ENCODE peak calls at places on chromosomes 1 and 21, in six cellular contexts. R is hepatic stellate cell; T is stimulated activated naive CD4-positive, alpha-beta T cell; X is SHP77; G is cardiac fibroblast; O is T-helper 1 cell. F is an unnamed sample.

GRCh38 chr1:21200767-21201166 is 24.1 kb upstream of the EIF4G3 start:
- DNase-seq in R (no peak), T (no peak), X (no peak), G (peak; percentile 39), O (no peak), F (no peak)

GRCh38 chr1:6923955-6924890 is 139.0 kb downstream of the CAMTA1 start:
- DNase-seq in R (no peak), T (no peak), X (peak; percentile 16), G (no peak), O (no peak), F (no peak)

GRCh38 chr1:216562383-216562782 is 139.1 kb upstream of the USH2A start:
- DNase-seq in R (no peak), T (no peak), X (no peak), G (no peak), O (no peak), F (peak; percentile 29)

GRCh38 chr1:3905953-3906671 is 6.0 kb upstream of the C1orf174 start:
- DNase-seq in R (no peak), T (no peak), X (no peak), G (no peak), O (no peak), F (no peak)

GRCh38 chr1:10387611-10388386 is 11.1 kb upstream of the PGD start:
- DNase-seq in R (peak; percentile 63), T (no peak), X (no peak), G (peak; percentile 84), O (no peak), F (peak; percentile 81)

GRCh38 chr21:42737969-42738590 is 84.7 kb downstream of the PDE9A start:
- DNase-seq in R (no peak), T (peak; percentile 25), X (no peak), G (peak; percentile 39), O (no peak), F (no peak)

GRCh38 chr1:197553281-197553680 is 222.0 kb downstream of the DENND1B start:
- DNase-seq in R (no peak), T (no peak), X (no peak), G (no peak), O (no peak), F (no peak)

GRCh38 chr1:168629466-168629865 is 53.1 kb downstream of the XCL1 start:
- DNase-seq in R (no peak), T (no peak), X (no peak), G (no peak), O (no peak), F (no peak)

GRCh38 chr1:21121764-21122471 is 54.8 kb downstream of the EIF4G3 start:
- DNase-seq in R (no peak), T (no peak), X (no peak), G (no peak), O (no peak), F (no peak)

GRCh38 chr1:2998503-2999100 is 22.7 kb upstream of the ACTRT2 start:
- DNase-seq in R (no peak), T (no peak), X (no peak), G (no peak), O (no peak), F (no peak)

GRCh38 chr1:147281950-147282349 is 39.5 kb downstream of the CHD1L start:
- DNase-seq in R (no peak), T (no peak), X (no peak), G (no peak), O (no peak), F (no peak)

F was measured in fibroblast of lung.